ENCODE peak calls at places on chromosomes 16 and 17, in six cellular contexts. K is RWPE2, X is SJSA1, V is uterus, S is aorta, H is heart left ventricle. C is an unnamed sample.

GRCh38 chr17:58564971-58565370 is 50.5 kb upstream of the MTMR4 start:
- DNase-seq in K (no peak), S (no peak), H (no peak), V (no peak), X (no peak), C (no peak)

GRCh38 chr16:70433456-70434103 is 5.3 kb downstream of the ST3GAL2 start:
- DNase-seq in H (peak; percentile 79), V (peak; percentile 68), X (no peak), S (peak; percentile 79), K (no peak), C (no peak)

GRCh38 chr16:78900039-78900811 is 700.3 kb downstream of the MAF start:
- DNase-seq in K (no peak), H (no peak), X (no peak), V (no peak), S (no peak), C (no peak)

GRCh38 chr16:70679653-70680494 is 6.0 kb downstream of the MTSS2 start:
- DNase-seq in K (no peak), X (no peak), H (peak; percentile 38), S (peak; percentile 52), V (no peak), C (no peak)

GRCh38 chr16:1527836-1528811 is 5.3 kb upstream of the TMEM204 start:
- DNase-seq in K (no peak), X (no peak), V (no peak), S (no peak), H (peak; percentile 85), C (no peak)

GRCh38 chr17:64441772-64442549 is 7.0 kb upstream of the MILR1 start:
- DNase-seq in H (peak; percentile 45), X (peak; percentile 46), K (no peak), S (peak; percentile 66), V (no peak), C (peak; percentile 91)

GRCh38 chr17:2723997-2724782 is 12.6 kb upstream of the CLUH start:
- DNase-seq in K (no peak), X (no peak), S (no peak), V (no peak), H (peak; percentile 65), C (no peak)

GRCh38 chr16:74291577-74292208 is 4.9 kb upstream of the PSMD7 start:
- DNase-seq in X (no peak), V (no peak), K (peak; percentile 78), S (no peak), H (no peak), C (no peak)

GRCh38 chr16:13077816-13078215 is 176.4 kb downstream of the SHISA9 start:
- DNase-seq in S (no peak), H (no peak), X (no peak), K (no peak), V (no peak), C (no peak)

GRCh38 chr17:19391432-19391831 is 4.4 kb upstream of the MFAP4 start:
- DNase-seq in X (no peak), K (no peak), H (peak; percentile 11), S (no peak), V (peak; percentile 17), C (no peak)

GRCh38 chr16:27199747-27200146 is 3.6 kb upstream of the KDM8 start:
- DNase-seq in S (no peak), H (no peak), V (no peak), X (peak; percentile 20), K (no peak), C (no peak)

GRCh38 chr16:58378401-58378800 is 13.9 kb upstream of the GINS3 start:
- DNase-seq in H (no peak), S (no peak), V (no peak), X (no peak), K (no peak), C (no peak)

GRCh38 chr17:32929288-32929574 is 1.3 kb downstream of the TMEM98 start:
- DNase-seq in H (no peak), X (peak; percentile 69), S (no peak), V (no peak), K (no peak), C (peak; percentile 42)

GRCh38 chr16:9258423-9259051 is 167.1 kb downstream of the HAPSTR1 start:
- DNase-seq in X (peak; percentile 8), S (no peak), H (peak; percentile 33), V (no peak), K (no peak), C (peak; percentile 57)

GRCh38 chr16:82639666-82640336 is 13.0 kb downstream of the CDH13 start:
- DNase-seq in X (peak; percentile 74), V (peak; percentile 35), H (peak; percentile 61), K (no peak), S (no peak), C (no peak)

GRCh38 chr17:28744802-28745051 is 916 bp downstream of the TRAF4 start:
- DNase-seq in H (no peak), V (no peak), X (no peak), S (no peak), K (no peak), C (no peak)

GRCh38 chr17:28746611-28747045 is 2.8 kb downstream of the TRAF4 start:
- DNase-seq in H (no peak), X (no peak), V (no peak), S (peak; percentile 46), K (no peak), C (peak; percentile 87)

GRCh38 chr17:28747046-28747691 is 3.4 kb downstream of the TRAF4 start:
- DNase-seq in H (no peak), S (peak; percentile 58), V (no peak), X (no peak), K (no peak), C (no peak)

GRCh38 chr17:28745052-28745776 is 1.4 kb downstream of the TRAF4 start:
- DNase-seq in V (peak; percentile 46), S (peak; percentile 66), K (no peak), H (no peak), X (peak; percentile 68), C (peak; percentile 85)

GRCh38 chr17:28745777-28746473 is 2.1 kb downstream of the TRAF4 start:
- DNase-seq in S (peak; percentile 46), K (peak; percentile 95), V (no peak), H (no peak), X (no peak), C (no peak)
- H3K4me1 ChIP-seq in S (no peaks in the 10 kb centered on the region), K (peaks cover 24% of the 10 kb centered on the region), V (peaks cover 11% of the 10 kb centered on the region), H (no peaks in the 10 kb centered on the region), X (peaks cover 25% of the 10 kb centered on the region), C (peaks cover 30% of the 10 kb centered on the region)

GRCh38 chr16:22427556-22427955 is 53.1 kb upstream of the CDR2 start:
- DNase-seq in V (no peak), K (no peak), X (no peak), H (no peak), S (no peak), C (no peak)

GRCh38 chr16:22424161-22424937 is 49.9 kb upstream of the CDR2 start:
- DNase-seq in V (peak; percentile 39), H (peak; percentile 35), S (peak; percentile 89), X (peak; percentile 40), K (no peak), C (no peak)

GRCh38 chr16:22423716-22424115 is 49.3 kb upstream of the CDR2 start:
- DNase-seq in K (no peak), V (no peak), H (no peak), S (no peak), X (no peak), C (no peak)

GRCh38 chr16:22425847-22426246 is 51.4 kb upstream of the CDR2 start:
- DNase-seq in K (no peak), S (no peak), V (no peak), X (no peak), H (no peak), C (no peak)

GRCh38 chr16:22425036-22425801 is 50.8 kb upstream of the CDR2 start:
- DNase-seq in H (peak; percentile 44), X (peak; percentile 41), K (no peak), S (peak; percentile 78), V (peak; percentile 53), C (no peak)
- H3K27ac ChIP-seq in H (peak overlapping the region; percentile 54), X (peak overlapping the region; percentile 50), K (no peak overlapping the region), S (peak overlapping the region; percentile 78), V (peak overlapping the region; percentile 72), C (no peak overlapping the region)

GRCh38 chr17:21017861-21018260 is 24.9 kb downstream of the USP22 start:
- DNase-seq in V (no peak), S (no peak), H (no peak), K (no peak), X (no peak), C (no peak)

GRCh38 chr17:21021208-21021803 is 21.5 kb downstream of the USP22 start:
- DNase-seq in X (no peak), V (no peak), S (no peak), H (no peak), K (peak; percentile 8), C (no peak)

GRCh38 chr17:21020622-21021021 is 22.2 kb downstream of the USP22 start:
- DNase-seq in X (no peak), K (no peak), S (no peak), H (no peak), V (no peak), C (no peak)

GRCh38 chr17:21018894-21019293 is 23.9 kb downstream of the USP22 start:
- DNase-seq in V (no peak), H (no peak), X (no peak), K (no peak), S (no peak), C (no peak)

GRCh38 chr17:21019976-21020575 is 22.7 kb downstream of the USP22 start:
- DNase-seq in S (peak; percentile 70), X (no peak), H (no peak), V (no peak), K (no peak), C (peak; percentile 72)
- H3K36me3 ChIP-seq in S (no peaks in the 10 kb centered on the region), X (peaks cover 99% of the 10 kb centered on the region), H (peaks cover 97% of the 10 kb centered on the region), V (no peaks in the 10 kb centered on the region), K (peaks cover 100% of the 10 kb centered on the region), C (peaks cover 100% of the 10 kb centered on the region)

GRCh38 chr16:8258523-8258922 is 331.8 kb downstream of the TMEM114 start:
- DNase-seq in V (no peak), H (no peak), X (no peak), S (no peak), K (no peak), C (no peak)
- H3K4me1 ChIP-seq in V (no peaks in the 10 kb centered on the region), H (no peaks in the 10 kb centered on the region), X (no peaks in the 10 kb centered on the region), S (no peaks in the 10 kb centered on the region), K (no peaks in the 10 kb centered on the region), C (no peaks in the 10 kb centered on the region)

DNA sequence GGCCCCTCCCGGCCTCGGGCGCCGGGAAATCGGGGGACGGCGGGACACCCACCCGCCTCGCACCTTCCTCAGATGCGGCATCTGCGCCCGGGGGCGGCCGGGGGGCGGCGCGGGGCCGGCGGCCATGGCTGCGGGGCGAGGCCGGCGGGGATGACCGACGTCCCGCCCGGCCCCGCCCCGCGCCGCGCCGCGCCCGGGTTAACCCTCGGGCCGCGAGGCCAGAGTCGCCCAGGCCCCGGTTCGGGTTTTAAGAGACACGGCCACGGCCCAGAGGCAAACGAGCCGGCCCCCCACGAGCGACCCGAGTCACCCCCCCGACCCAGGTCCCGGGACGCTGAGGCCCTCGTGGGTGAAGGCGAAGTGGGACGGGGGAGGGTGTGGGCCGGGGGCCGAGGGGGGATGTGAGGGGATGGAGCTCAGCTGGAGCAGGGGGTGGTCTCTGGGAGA is at the start of gene RGS11:
- DNase-seq in S (no peak), H (no peak), K (no peak), X (no peak), V (no peak), C (no peak)
- H3K27ac ChIP-seq in S (no peak within 1 kb of the TSS), H (no peak within 1 kb of the TSS), K (no peak within 1 kb of the TSS), X (no peak within 1 kb of the TSS), V (no peak within 1 kb of the TSS), C (no peak within 1 kb of the TSS)

GRCh38 chr17:35679007-35679682 is 52.3 kb upstream of the RASL10B start:
- DNase-seq in X (no peak), K (no peak), H (no peak), V (no peak), S (no peak), C (no peak)

GRCh38 chr17:35668807-35669206 is 62.6 kb upstream of the RASL10B start:
- DNase-seq in K (no peak), S (no peak), H (no peak), X (no peak), V (no peak), C (no peak)

GRCh38 chr17:35674552-35674951 is 56.9 kb upstream of the RASL10B start:
- DNase-seq in H (no peak), X (no peak), V (no peak), K (no peak), S (no peak), C (no peak)
- H3K36me3 ChIP-seq in H (peaks cover 86% of the 10 kb centered on the region), X (peaks cover 88% of the 10 kb centered on the region), V (no peaks in the 10 kb centered on the region), K (peaks cover 92% of the 10 kb centered on the region), S (peaks cover 7% of the 10 kb centered on the region), C (peaks cover 51% of the 10 kb centered on the region)

C was measured in SJCRH30.